ENCODE peak calls at places on chromosomes 7 and 10, in ten cellular contexts. B is HepG2, H is HL-60, O is suprapubic skin, M is spleen, W is prostate gland, R is stomach, J is HCT116, S is breast epithelium, Z is transverse colon. T is an unnamed sample.

GRCh38 chr7:102273749-102274712 is 12.6 kb upstream of the SH2B2 start:
- DNase-seq in O (no peak), R (peak), Z (peak), M (no peak), B (peak), S (no peak), J (peak), W (no peak), H (no peak), T (no peak)

GRCh38 chr7:139431459-139431858 is 52.0 kb downstream of the KLRG2 start:
- DNase-seq in B (no peak), M (no peak), S (no peak), O (no peak), Z (no peak), R (no peak), W (no peak), J (no peak), H (no peak), T (no peak)

GRCh38 chr10:49519717-49520116 is 19.2 kb downstream of the ERCC6 start:
- DNase-seq in Z (no peak), W (no peak), R (no peak), J (no peak), H (no peak), B (no peak), M (no peak), O (no peak), S (no peak), T (no peak)

GRCh38 chr10:69492091-69492745 is 41.0 kb downstream of the TSPAN15 start:
- DNase-seq in W (no peak), J (no peak), B (no peak), M (peak), H (no peak), Z (no peak), O (no peak), S (peak), R (no peak), T (no peak)

GRCh38 chr7:12703881-12704280 is 16.4 kb downstream of the ARL4A start:
- DNase-seq in B (no peak), W (no peak), S (no peak), R (no peak), O (no peak), J (no peak), H (no peak), M (no peak), Z (no peak), T (no peak)

GRCh38 chr7:12386237-12386839 is 17.3 kb downstream of the VWDE start:
- DNase-seq in M (no peak), J (no peak), R (no peak), Z (no peak), O (no peak), W (no peak), B (no peak), H (no peak), S (no peak), T (no peak)

GRCh38 chr10:134205-134742 is 981 bp upstream of the ZMYND11 start:
- DNase-seq in Z (no peak), M (no peak), W (peak), S (no peak), R (no peak), H (no peak), B (no peak), O (no peak), J (no peak), T (peak)

GRCh38 chr10:29585488-29585976 is 49.2 kb downstream of the SVIL start:
- DNase-seq in H (no peak), W (no peak), B (no peak), Z (no peak), J (no peak), S (no peak), R (no peak), M (no peak), O (no peak), T (peak)

GRCh38 chr7:98341106-98341505 is 59.6 kb downstream of the BRI3 start:
- DNase-seq in R (no peak), S (no peak), Z (no peak), O (no peak), J (no peak), W (no peak), B (no peak), H (no peak), M (no peak), T (no peak)

GRCh38 chr7:32809347-32809746 is 82.2 kb downstream of the KBTBD2 start:
- DNase-seq in B (no peak), W (no peak), R (no peak), O (no peak), S (no peak), M (no peak), J (no peak), H (no peak), Z (no peak), T (no peak)

GRCh38 chr7:55375237-55375636 is 10.1 kb downstream of the LANCL2 start:
- DNase-seq in H (no peak), B (no peak), O (no peak), W (no peak), M (no peak), S (no peak), Z (no peak), R (no peak), J (no peak), T (peak)

GRCh38 chr10:86225098-86225782 is 141.4 kb downstream of the GRID1 start:
- DNase-seq in M (no peak), J (no peak), H (no peak), Z (no peak), B (no peak), R (no peak), S (no peak), O (no peak), W (no peak), T (no peak)

GRCh38 chr10:60454336-60454735 is 64.7 kb upstream of the ANK3 start:
- DNase-seq in O (no peak), H (no peak), J (no peak), B (no peak), Z (no peak), R (no peak), S (no peak), W (no peak), M (no peak), T (peak)

GRCh38 chr7:1993031-1993685 is 239.6 kb downstream of the MAD1L1 start:
- DNase-seq in O (no peak), J (no peak), M (no peak), S (no peak), R (no peak), H (no peak), B (no peak), W (no peak), Z (no peak), T (no peak)

GRCh38 chr10:131132681-131133080 is 178.8 kb downstream of the TCERG1L start:
- DNase-seq in R (no peak), W (no peak), H (no peak), B (no peak), O (no peak), Z (no peak), J (no peak), M (peak), S (no peak), T (no peak)

GRCh38 chr7:17062433-17063383 is 180.9 kb upstream of the AGR3 start:
- DNase-seq in M (no peak), H (no peak), B (no peak), S (no peak), J (no peak), W (no peak), Z (no peak), O (no peak), R (no peak), T (no peak)

GRCh38 chr7:157080111-157080730 is 58.5 kb upstream of the UBE3C start:
- DNase-seq in S (no peak), B (no peak), O (peak), W (no peak), H (no peak), J (peak), Z (no peak), M (peak), R (no peak), T (no peak)

GRCh38 chr7:100503350-100503735 is 19.6 kb downstream of the NYAP1 start:
- DNase-seq in R (no peak), Z (no peak), S (no peak), W (no peak), M (no peak), O (no peak), J (peak), H (no peak), B (peak), T (no peak)

GRCh38 chr10:131786756-131787605 is 113.8 kb upstream of the PPP2R2D start:
- DNase-seq in J (peak), S (no peak), B (no peak), Z (no peak), H (no peak), R (peak), M (no peak), O (peak), W (peak), T (peak)

GRCh38 chr10:93788413-93789208 is 30.9 kb downstream of the LGI1 start:
- DNase-seq in J (no peak), M (no peak), W (no peak), R (no peak), B (no peak), H (no peak), Z (no peak), S (no peak), O (no peak), T (no peak)

GRCh38 chr10:78405781-78406180 is 372.1 kb downstream of the RPS24 start:
- DNase-seq in J (no peak), R (peak), Z (no peak), O (peak), H (no peak), B (no peak), W (no peak), M (no peak), S (no peak), T (no peak)

GRCh38 chr10:35470535-35470934 is 134.2 kb downstream of the CCNY start:
- DNase-seq in M (no peak), B (no peak), Z (no peak), H (no peak), S (no peak), J (no peak), R (no peak), W (no peak), O (no peak), T (peak)

GRCh38 chr7:71824356-71824755 is 587.8 kb downstream of the CALN1 start:
- DNase-seq in S (no peak), W (no peak), R (no peak), B (no peak), M (no peak), J (no peak), O (no peak), Z (no peak), H (no peak), T (peak)

GRCh38 chr10:63467833-63468232 is 2.1 kb upstream of the JMJD1C start:
- DNase-seq in W (no peak), S (no peak), H (no peak), B (no peak), O (no peak), M (no peak), J (no peak), R (no peak), Z (no peak), T (no peak)

GRCh38 chr10:30538086-30538485 is 91.5 kb downstream of the LYZL2 start:
- DNase-seq in B (peak), H (no peak), O (no peak), W (no peak), Z (no peak), R (no peak), S (no peak), J (no peak), M (no peak), T (no peak)

GRCh38 chr7:74094224-74095095 is 10.9 kb downstream of the LIMK1 start:
- DNase-seq in S (peak), O (peak), B (no peak), Z (peak), J (peak), H (peak), R (peak), W (peak), M (peak), T (peak)

GRCh38 chr7:98211221-98211675 is at the start of gene BHLHA15:
- DNase-seq in S (no peak), Z (peak), H (no peak), O (no peak), M (peak), W (peak), J (no peak), B (peak), R (peak), T (peak)

GRCh38 chr10:106439366-106439765 is 725.1 kb downstream of the SORCS1 start:
- DNase-seq in J (no peak), W (no peak), O (no peak), H (no peak), B (no peak), M (no peak), R (no peak), Z (no peak), S (no peak), T (no peak)

GRCh38 chr7:24702674-24703235 is 54.5 kb downstream of the GSDME start:
- DNase-seq in J (no peak), W (no peak), Z (no peak), O (no peak), M (peak), H (no peak), R (no peak), S (no peak), B (no peak), T (no peak)

GRCh38 chr7:24701899-24702235 is 55.4 kb downstream of the GSDME start:
- DNase-seq in Z (no peak), S (no peak), H (no peak), R (no peak), B (peak), O (no peak), W (no peak), M (no peak), J (no peak), T (no peak)

GRCh38 chr7:24701232-24701898 is 55.9 kb downstream of the GSDME start:
- DNase-seq in H (no peak), J (no peak), O (no peak), S (no peak), B (no peak), W (peak), M (peak), R (no peak), Z (no peak), T (no peak)

GRCh38 chr7:24703296-24703695 is 54.0 kb downstream of the GSDME start:
- DNase-seq in Z (no peak), S (no peak), O (no peak), W (no peak), H (no peak), R (no peak), J (no peak), B (no peak), M (peak), T (no peak)

GRCh38 chr7:24700446-24701044 is 56.7 kb downstream of the GSDME start:
- DNase-seq in B (no peak), S (no peak), R (no peak), M (peak), W (no peak), J (no peak), O (no peak), H (no peak), Z (no peak), T (no peak)
- TF ChIP-seq POLR2AphosphoS5 in B (no peak), S (no peak), R (no peak), M (no peak), W (no peak), J (no peak), O (no peak), H (no peak), Z (no peak), T (no peak)

GRCh38 chr7:135745702-135746312 is 2.8 kb downstream of the FAM180A start:
- DNase-seq in B (no peak), S (no peak), J (peak), O (peak), R (no peak), W (no peak), H (no peak), Z (peak), M (no peak), T (no peak)
- H3K27ac ChIP-seq in B (no peak), S (peak), J (peak), O (peak), R (no peak), W (no peak), H (no peak), Z (peak), M (no peak), T (no peak)

GRCh38 chr7:45098983-45099839 is 10.4 kb upstream of the NACAD start:
- DNase-seq in S (no peak), J (no peak), R (no peak), O (peak), M (no peak), W (no peak), Z (no peak), H (no peak), B (no peak), T (peak)
- TF ChIP-seq POLR2AphosphoS5 in S (no peak), J (no peak), R (no peak), O (no peak), M (no peak), W (no peak), Z (no peak), H (peak), B (no peak), T (no peak)

DNA sequence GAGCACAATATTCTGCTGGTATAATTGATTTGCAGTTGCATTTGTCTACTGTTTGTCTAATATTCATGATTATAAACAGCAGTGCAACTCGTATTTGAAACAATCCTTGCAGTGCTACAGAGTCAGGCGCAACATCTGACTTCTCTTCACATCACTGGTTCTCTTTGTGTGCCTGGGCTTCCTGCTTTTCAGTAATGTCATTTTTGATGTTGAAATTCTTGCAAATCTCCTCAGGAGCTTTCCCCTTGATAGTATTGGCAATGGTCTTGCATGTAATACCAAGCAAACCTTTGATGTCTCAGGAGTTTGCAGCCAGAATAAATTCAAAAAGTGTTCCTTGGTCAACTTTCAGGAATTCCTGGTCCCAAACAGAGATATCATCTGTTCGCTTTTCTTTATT is 20.2 kb downstream of the HPS6 start:
- DNase-seq in O (no peak), J (no peak), B (no peak), W (no peak), H (no peak), R (no peak), M (no peak), S (no peak), Z (no peak), T (no peak)
- H3K27ac ChIP-seq in O (no peak), J (no peak), B (no peak), W (no peak), H (no peak), R (no peak), M (no peak), S (no peak), Z (no peak), T (no peak)

T was measured in GM23338.